ENCODE peak calls at places on chromosomes 6 and 20, in four cellular contexts. U is brain pericyte, V is small intestine, W is KBM-7. X is an unnamed sample.

GRCh38 chr6:21134401-21134800 is 459.1 kb upstream of the SOX4 start:
- DNase-seq in U (no peak), V (no peak), W (no peak), X (no peak)

GRCh38 chr6:1025821-1026220 is 286.1 kb upstream of the FOXQ1 start:
- DNase-seq in U (no peak), V (no peak), W (no peak), X (no peak)

GRCh38 chr6:105941616-105942412 is 144.3 kb upstream of the PRDM1 start:
- DNase-seq in V (no peak), W (no peak), U (no peak), X (no peak)

GRCh38 chr20:19973920-19974620 is 43.1 kb upstream of the NAA20 start:
- DNase-seq in U (peak), V (no peak), W (peak), X (peak)

GRCh38 chr6:81797594-81797993 is 45.1 kb upstream of the TENT5A start:
- DNase-seq in W (peak), U (no peak), V (no peak), X (no peak)

GRCh38 chr20:36126836-36127529 is 27.6 kb upstream of the EPB41L1 start:
- DNase-seq in U (no peak), V (no peak), W (no peak), X (no peak)

GRCh38 chr6:21594427-21595264 is 1.1 kb downstream of the SOX4 start:
- DNase-seq in V (peak), W (peak), U (no peak), X (peak)

GRCh38 chr6:158835616-158836221 is 16.6 kb upstream of the EZR start:
- DNase-seq in U (no peak), W (no peak), V (peak), X (no peak)

GRCh38 chr20:3276400-3277015 is 37.5 kb upstream of the SLC4A11 start:
- DNase-seq in W (peak), U (no peak), V (peak), X (peak)